ENCODE peak calls at places on chromosomes 13 and 19, in seven cellular contexts. Q is choroid plexus epithelial cell, B is activated B cell treated with CpG ODN at 0.5 μM for 24 hours, M is mammary epithelial cell, G is H9, C is endodermal cell, P is fibroblast of mammary gland. T is an unnamed sample.

GRCh38 chr19:4057913-4058695 is 8.6 kb downstream of the ZBTB7A start:
- DNase-seq in M (peak; percentile 87), G (peak; percentile 38), C (no peak), Q (peak; percentile 86), B (no peak), P (peak; percentile 94), T (peak; percentile 90)

GRCh38 chr13:22198656-22199217 is 527.9 kb downstream of the FGF9 start:
- DNase-seq in Q (no peak), B (no peak), M (no peak), P (no peak), G (no peak), C (no peak), T (no peak)

GRCh38 chr19:50203281-50204080 is at the start of gene MYH14:
- DNase-seq in B (no peak), M (no peak), G (peak; percentile 96), P (peak; percentile 34), Q (no peak), C (peak; percentile 98), T (no peak)

GRCh38 chr13:60721063-60721462 is 324.0 kb downstream of the TDRD3 start:
- DNase-seq in P (no peak), M (no peak), Q (no peak), C (no peak), B (no peak), G (no peak), T (no peak)

GRCh38 chr19:531009-531752 is 379 bp upstream of the CDC34 start:
- DNase-seq in G (peak; percentile 89), C (peak; percentile 95), B (peak; percentile 99), P (peak; percentile 72), Q (peak; percentile 81), M (peak; percentile 73), T (peak; percentile 74)

GRCh38 chr13:25468330-25469178 is 96.8 kb downstream of the ATP8A2 start:
- DNase-seq in P (no peak), Q (peak; percentile 12), C (peak; percentile 91), G (peak; percentile 82), M (peak; percentile 36), B (no peak), T (no peak)

GRCh38 chr19:1590641-1591397 is 1.8 kb downstream of the MBD3 start:
- DNase-seq in B (no peak), C (peak; percentile 81), Q (peak; percentile 40), M (no peak), P (peak; percentile 31), G (peak; percentile 56), T (no peak)

GRCh38 chr19:4972509-4973230 is 3.8 kb downstream of the KDM4B start:
- DNase-seq in C (no peak), G (no peak), Q (peak; percentile 28), M (peak; percentile 50), P (peak; percentile 80), B (no peak), T (peak; percentile 59)

GRCh38 chr19:48630289-48631036 is 6.7 kb downstream of the DBP start:
- DNase-seq in B (no peak), Q (peak; percentile 74), P (no peak), M (no peak), C (peak; percentile 90), G (peak; percentile 79), T (peak; percentile 63)

GRCh38 chr13:51689597-51689996 is 105.3 kb downstream of the WDFY2 start:
- DNase-seq in C (no peak), G (no peak), Q (no peak), P (no peak), B (no peak), M (peak; percentile 52), T (no peak)

GRCh38 chr13:30818323-30818960 is 83.1 kb downstream of the ALOX5AP start:
- DNase-seq in M (peak; percentile 71), Q (peak; percentile 87), C (no peak), P (peak; percentile 96), G (no peak), B (no peak), T (peak; percentile 94)

GRCh38 chr19:38247126-38247525 is 9.0 kb downstream of the PPP1R14A start:
- DNase-seq in C (no peak), M (no peak), G (no peak), Q (no peak), B (no peak), P (peak; percentile 28), T (peak; percentile 59)

GRCh38 chr13:80881495-80882482 is 540.9 kb upstream of the SPRY2 start:
- DNase-seq in B (no peak), M (peak; percentile 15), C (no peak), Q (peak; percentile 26), G (no peak), P (peak; percentile 72), T (peak; percentile 41)

GRCh38 chr13:113013303-113013702 is 44.3 kb downstream of the MCF2L start:
- DNase-seq in Q (no peak), P (no peak), M (no peak), G (no peak), B (no peak), C (no peak), T (no peak)

GRCh38 chr13:74270018-74270417 is 135.8 kb upstream of the KLF12 start:
- DNase-seq in C (no peak), B (no peak), G (no peak), P (no peak), Q (no peak), M (peak; percentile 86), T (no peak)

GRCh38 chr19:54481326-54481930 is 8.3 kb upstream of the CDC42EP5 start:
- DNase-seq in C (peak; percentile 90), Q (peak; percentile 54), M (peak; percentile 22), B (no peak), G (peak; percentile 85), P (peak; percentile 41), T (peak; percentile 45)

GRCh38 chr19:30676990-30677679 is 305.0 kb downstream of the ZNF536 start:
- DNase-seq in C (no peak), B (no peak), Q (no peak), M (no peak), G (no peak), P (no peak), T (no peak)

GRCh38 chr13:33352023-33352422 is 66.5 kb upstream of the STARD13 start:
- DNase-seq in Q (no peak), B (no peak), P (no peak), M (no peak), C (no peak), G (no peak), T (no peak)

GRCh38 chr19:38737921-38738731 is 6.1 kb downstream of the CAPN12 start:
- DNase-seq in M (peak; percentile 0), B (no peak), G (peak; percentile 27), Q (no peak), C (peak; percentile 51), P (no peak), T (no peak)

GRCh38 chr13:97758317-97758716 is 195.2 kb upstream of the IPO5 start:
- DNase-seq in B (no peak), Q (peak; percentile 59), C (no peak), G (no peak), M (no peak), P (peak; percentile 40), T (peak; percentile 57)

GRCh38 chr19:49987159-49987698 is 26.3 kb upstream of the SIGLEC11 start:
- DNase-seq in Q (peak; percentile 93), G (peak; percentile 96), M (peak; percentile 88), B (peak; percentile 69), C (peak; percentile 99), P (peak; percentile 91), T (peak; percentile 95)

GRCh38 chr13:91157273-91158014 is 190.0 kb upstream of the MIR17HG start:
- DNase-seq in G (no peak), B (no peak), C (no peak), M (no peak), P (no peak), Q (no peak), T (no peak)

DNA sequence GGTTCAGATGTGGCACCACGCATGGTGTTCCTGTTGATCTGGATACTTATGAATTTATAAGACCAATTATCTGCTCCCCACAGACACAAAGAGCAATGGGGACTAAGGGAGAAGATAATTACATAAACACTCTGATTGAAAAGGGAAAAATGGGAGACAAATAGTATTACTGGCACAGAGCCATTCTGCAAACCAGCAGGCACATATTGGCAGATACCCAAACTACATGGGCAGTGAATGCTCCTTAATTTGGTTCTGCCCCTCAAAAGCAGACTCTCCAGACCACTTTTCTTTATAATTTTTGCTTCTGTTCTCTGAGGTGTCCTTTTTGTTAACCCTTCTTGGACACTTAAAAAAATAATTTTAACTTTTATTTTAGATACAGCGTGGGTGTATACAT is 1674.2 kb downstream of the PCDH9 start:
- DNase-seq in P (no peak), Q (no peak), C (no peak), B (no peak), G (no peak), M (no peak), T (no peak)
- TF ChIP-seq CTCF in P (no peak), Q (no peak), C (no peak), B (no peak), G (no peak), M (no peak), T (no peak)

GRCh38 chr13:29543230-29544215 is 52.0 kb downstream of the SLC7A1 start:
- DNase-seq in C (peak; percentile 71), B (peak; percentile 19), Q (peak; percentile 76), P (peak; percentile 69), G (peak; percentile 47), M (peak; percentile 4), T (no peak)
- TF ChIP-seq CTCF in C (peak; percentile 47), B (no peak), Q (peak; percentile 42), P (peak; percentile 7), G (peak; percentile 37), M (no peak), T (peak; percentile 1)

GRCh38 chr13:106176103-106176502 is 359.4 kb downstream of the EFNB2 start:
- DNase-seq in G (no peak), M (no peak), Q (no peak), C (no peak), P (peak; percentile 82), B (no peak), T (no peak)
- TF ChIP-seq CTCF in G (no peak), M (no peak), Q (no peak), C (no peak), P (no peak), B (no peak), T (no peak)

GRCh38 chr19:41128692-41129091 is 14.5 kb downstream of the CYP2F1 start:
- DNase-seq in C (no peak), B (no peak), Q (no peak), P (no peak), M (no peak), G (no peak), T (no peak)

GRCh38 chr19:41123716-41124244 is 9.5 kb downstream of the CYP2F1 start:
- DNase-seq in G (no peak), Q (no peak), C (no peak), P (no peak), M (no peak), B (no peak), T (no peak)
- TF ChIP-seq CTCF in G (no peak), Q (no peak), C (no peak), P (no peak), M (no peak), B (no peak), T (no peak)

GRCh38 chr13:44240611-44241010 is 133.0 kb upstream of the SERP2 start:
- DNase-seq in M (no peak), G (no peak), B (no peak), Q (no peak), C (no peak), P (no peak), T (no peak)

GRCh38 chr13:44244288-44244687 is 129.3 kb upstream of the SERP2 start:
- DNase-seq in B (no peak), Q (peak; percentile 80), G (no peak), C (no peak), P (peak; percentile 95), M (peak; percentile 32), T (no peak)

GRCh38 chr13:44238011-44238421 is 135.6 kb upstream of the SERP2 start:
- DNase-seq in M (peak; percentile 81), Q (peak; percentile 50), C (no peak), G (no peak), B (no peak), P (peak; percentile 83), T (peak; percentile 68)

GRCh38 chr13:44241638-44242037 is 132.0 kb upstream of the SERP2 start:
- DNase-seq in Q (no peak), C (no peak), M (no peak), P (no peak), G (no peak), B (no peak), T (no peak)

GRCh38 chr13:44243198-44243852 is 130.3 kb upstream of the SERP2 start:
- DNase-seq in P (peak; percentile 90), G (peak; percentile 82), B (no peak), C (peak; percentile 92), M (peak; percentile 78), Q (peak; percentile 89), T (peak; percentile 57)
- TF ChIP-seq CTCF in P (peak; percentile 56), G (peak; percentile 79), B (no peak), C (peak; percentile 90), M (no peak), Q (peak; percentile 73), T (peak; percentile 28)

T was measured in fibroblast of the aortic adventitia.